ENCODE peak calls at places on chromosomes 7 and 10, in five cellular contexts. E is IMR-90, Y is heart left ventricle, K is lower lobe of right lung, H is adipocyte. O is an unnamed sample.

GRCh38 chr10:103554488-103555320 is 61.2 kb downstream of the NEURL1 start:
- DNase-seq in E (peak; percentile 80), Y (peak; percentile 57), K (peak; percentile 59), H (peak; percentile 76), O (peak; percentile 77)

GRCh38 chr7:151699920-151700319 is 177.0 kb downstream of the PRKAG2 start:
- DNase-seq in E (peak; percentile 39), Y (no peak), K (no peak), H (no peak), O (no peak)

GRCh38 chr7:12635830-12636229 is 51.6 kb upstream of the ARL4A start:
- DNase-seq in E (no peak), Y (no peak), K (no peak), H (peak; percentile 76), O (no peak)

GRCh38 chr10:7407368-7408002 is 3.3 kb downstream of the SFMBT2 start:
- DNase-seq in E (no peak), Y (peak; percentile 28), K (no peak), H (peak; percentile 28), O (no peak)

GRCh38 chr10:129741280-129741977 is 222.6 kb downstream of the EBF3 start:
- DNase-seq in E (no peak), Y (no peak), K (no peak), H (no peak), O (no peak)

GRCh38 chr7:92133133-92133736 is 1.0 kb downstream of the CYP51A1 start:
- DNase-seq in E (no peak), Y (no peak), K (no peak), H (no peak), O (no peak)

GRCh38 chr10:97270523-97271154 is 21.8 kb downstream of the ARHGAP19 start:
- DNase-seq in E (peak; percentile 76), Y (no peak), K (no peak), H (peak; percentile 36), O (no peak)

GRCh38 chr10:128657508-128657907 is 531.3 kb upstream of the MKI67 start:
- DNase-seq in E (no peak), Y (no peak), K (no peak), H (no peak), O (no peak)

GRCh38 chr10:58701398-58702135 is 188.9 kb downstream of the BICC1 start:
- DNase-seq in E (peak; percentile 81), Y (peak; percentile 18), K (no peak), H (peak; percentile 96), O (peak; percentile 14)

GRCh38 chr7:2826806-2827205 is 17.3 kb downstream of the GNA12 start:
- DNase-seq in E (no peak), Y (no peak), K (no peak), H (no peak), O (no peak)

GRCh38 chr7:2824678-2825461 is 19.2 kb downstream of the GNA12 start:
- DNase-seq in E (peak; percentile 37), Y (no peak), K (no peak), H (no peak), O (no peak)

GRCh38 chr7:2823124-2823523 is 21.0 kb downstream of the GNA12 start:
- DNase-seq in E (no peak), Y (no peak), K (no peak), H (no peak), O (no peak)

GRCh38 chr7:2824026-2824677 is 20.0 kb downstream of the GNA12 start:
- DNase-seq in E (no peak), Y (no peak), K (no peak), H (no peak), O (no peak)

GRCh38 chr7:2825595-2826227 is 18.4 kb downstream of the GNA12 start:
- DNase-seq in E (peak; percentile 35), Y (no peak), K (no peak), H (no peak), O (no peak)
- H3K4me1 ChIP-seq in E (peaks cover 54% of the 10 kb centered on the region), Y (peaks cover 36% of the 10 kb centered on the region), K (peaks cover 58% of the 10 kb centered on the region), H (peaks cover 58% of the 10 kb centered on the region), O (peaks cover 4% of the 10 kb centered on the region)

DNA sequence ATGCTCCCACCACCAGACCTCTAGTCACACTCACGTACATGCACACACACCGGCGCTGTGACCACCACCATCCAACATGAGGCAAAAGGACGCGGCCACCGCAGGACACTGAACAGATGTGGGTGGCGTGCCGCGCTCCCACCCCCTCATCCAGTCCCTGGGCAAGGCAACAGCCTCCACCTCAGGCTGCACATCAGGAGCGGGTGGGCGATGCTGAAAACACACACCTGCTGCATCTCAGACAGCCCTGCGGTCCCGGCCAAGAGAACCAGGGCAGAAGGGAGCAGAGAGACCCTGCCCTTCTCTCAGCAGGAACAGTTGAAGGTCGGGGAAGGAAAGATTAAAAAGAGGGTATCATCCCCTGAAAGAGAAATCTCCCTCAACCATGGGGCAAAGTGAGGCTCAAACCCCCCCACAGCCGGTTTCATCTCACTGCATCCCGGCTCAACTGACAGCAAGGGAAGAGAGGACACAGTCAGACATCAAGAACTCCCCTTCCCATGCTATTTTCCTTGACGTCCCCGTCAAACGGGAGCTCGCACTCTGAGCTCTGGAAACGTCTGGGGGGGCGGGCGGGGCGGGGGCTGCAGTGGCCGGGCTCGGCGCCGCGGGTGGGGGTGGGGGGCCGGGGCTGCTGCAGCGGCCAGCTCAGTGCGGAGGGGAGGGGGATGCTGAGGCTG is 1.1 kb downstream of the CAMK2G start:
- DNase-seq in E (no peak), Y (no peak), K (no peak), H (no peak), O (no peak)
- H3K4me1 ChIP-seq in E (peaks cover 11% of the 10 kb centered on the region), Y (peaks cover 5% of the 10 kb centered on the region), K (peaks cover 56% of the 10 kb centered on the region), H (peaks cover 23% of the 10 kb centered on the region), O (peaks cover 37% of the 10 kb centered on the region)

GRCh38 chr10:79106251-79106650 is 37.5 kb downstream of the ZMIZ1 start:
- DNase-seq in E (no peak), Y (no peak), K (no peak), H (no peak), O (no peak)
- H3K4me1 ChIP-seq in E (peaks cover 47% of the 10 kb centered on the region), Y (peaks cover 80% of the 10 kb centered on the region), K (peaks cover 72% of the 10 kb centered on the region), H (peaks cover 42% of the 10 kb centered on the region), O (peaks cover 29% of the 10 kb centered on the region)

DNA sequence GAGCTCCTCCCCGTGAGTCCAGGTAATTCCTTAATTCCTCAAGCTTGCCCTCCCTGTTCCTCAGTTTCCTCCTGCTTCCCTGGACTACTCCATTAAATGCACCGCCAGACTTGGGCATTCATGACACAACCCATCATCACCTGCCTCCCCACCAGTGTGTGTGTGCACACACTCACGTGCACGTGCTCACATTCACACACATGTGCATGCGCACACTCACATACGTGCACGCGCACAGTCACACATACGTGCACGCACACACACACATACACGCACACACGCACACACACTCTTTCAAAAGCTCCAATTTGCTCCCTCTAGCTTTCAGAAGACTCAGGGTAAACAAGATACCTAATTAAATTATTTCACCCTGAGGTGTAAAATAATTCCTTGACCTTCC is 216.7 kb downstream of the FAM107B start:
- DNase-seq in E (no peak), Y (no peak), K (no peak), H (no peak), O (no peak)
- H3K4me1 ChIP-seq in E (peaks cover 40% of the 10 kb centered on the region), Y (no peaks in the 10 kb centered on the region), K (peaks cover 79% of the 10 kb centered on the region), H (peaks cover 25% of the 10 kb centered on the region), O (peaks cover 42% of the 10 kb centered on the region)

DNA sequence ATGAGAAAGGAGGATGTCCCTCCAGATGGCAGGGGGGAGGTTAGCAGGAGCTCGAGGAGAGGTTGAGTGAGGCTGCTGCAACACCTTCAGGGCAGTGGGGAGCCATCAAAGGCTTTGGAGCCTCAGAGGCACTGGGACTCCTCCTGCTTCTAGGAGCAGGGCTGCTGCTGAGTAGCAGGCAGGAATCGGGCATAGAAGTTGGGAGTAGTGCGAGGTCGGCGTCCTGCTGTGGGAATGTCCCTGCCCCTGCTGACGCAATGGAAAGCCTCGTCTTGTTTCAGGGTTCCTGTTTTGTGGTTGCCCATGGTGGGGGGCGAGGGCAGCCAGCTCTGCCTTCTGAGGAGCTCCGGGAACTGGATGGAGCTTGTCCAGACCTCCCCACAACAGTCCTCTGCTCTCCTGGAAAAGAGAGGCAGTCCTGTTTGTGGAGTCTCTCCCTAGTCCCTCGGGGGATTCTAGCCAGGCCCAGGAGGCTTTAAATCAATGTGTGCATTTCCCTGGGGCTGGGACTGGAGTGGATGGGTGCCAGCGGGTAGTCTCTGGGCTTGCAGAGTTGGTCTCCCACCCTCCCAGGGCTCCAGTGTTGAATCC is 98.8 kb upstream of the PPIF start:
- DNase-seq in E (no peak), Y (peak; percentile 77), K (peak; percentile 77), H (no peak), O (peak; percentile 56)
- H3K4me1 ChIP-seq in E (peaks cover 30% of the 10 kb centered on the region), Y (peaks cover 77% of the 10 kb centered on the region), K (peaks cover 98% of the 10 kb centered on the region), H (peaks cover 43% of the 10 kb centered on the region), O (peaks cover 17% of the 10 kb centered on the region)

GRCh38 chr10:119379466-119380071 is 162.9 kb downstream of the RGS10 start:
- DNase-seq in E (no peak), Y (no peak), K (peak; percentile 19), H (no peak), O (peak; percentile 1)
- H3K4me1 ChIP-seq in E (peaks cover 23% of the 10 kb centered on the region), Y (peaks cover 47% of the 10 kb centered on the region), K (peaks cover 34% of the 10 kb centered on the region), H (peaks cover 11% of the 10 kb centered on the region), O (no peaks in the 10 kb centered on the region)

GRCh38 chr7:6261699-6262098 is 10.7 kb downstream of the CYTH3 start:
- DNase-seq in E (no peak), Y (no peak), K (no peak), H (no peak), O (no peak)
- H3K4me1 ChIP-seq in E (peaks cover 19% of the 10 kb centered on the region), Y (peaks cover 50% of the 10 kb centered on the region), K (peaks cover 51% of the 10 kb centered on the region), H (peaks cover 61% of the 10 kb centered on the region), O (peaks cover 4% of the 10 kb centered on the region)

DNA sequence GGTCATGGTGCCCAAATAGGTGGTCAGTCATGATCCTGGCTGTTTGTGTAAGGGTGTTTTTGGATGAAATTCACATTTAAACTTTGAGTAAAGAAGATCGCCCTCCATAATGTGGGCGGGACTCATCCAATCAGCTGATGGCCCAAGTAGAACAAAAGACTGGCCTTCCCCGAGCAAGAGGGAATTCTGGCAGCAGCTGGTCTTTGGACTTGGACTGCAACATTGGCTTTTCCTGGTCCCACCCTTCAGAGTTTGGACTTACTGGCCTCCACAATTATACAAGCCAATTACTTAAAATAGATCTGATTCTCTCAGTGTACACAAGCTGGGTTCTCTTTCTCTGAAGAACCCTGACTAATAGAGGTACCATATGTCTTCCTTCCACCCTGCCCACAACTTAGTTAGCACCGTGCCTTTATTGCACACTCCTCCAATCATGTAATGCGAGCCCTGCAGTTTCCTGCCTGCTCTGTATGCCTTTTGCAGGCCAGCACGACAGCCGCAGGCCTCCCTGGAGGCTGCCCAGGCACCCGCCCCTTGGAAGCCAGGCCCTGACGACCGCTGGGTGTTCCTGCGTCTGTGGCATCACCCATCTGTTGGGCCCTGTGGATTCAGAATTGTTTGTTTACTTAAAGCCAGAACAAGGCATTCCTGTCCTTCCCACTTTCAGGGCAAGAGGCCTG is 1.2 kb upstream of the INMT start:
- DNase-seq in E (peak; percentile 92), Y (peak; percentile 82), K (peak; percentile 66), H (peak; percentile 94), O (peak; percentile 86)
- H3K4me1 ChIP-seq in E (peaks cover 29% of the 10 kb centered on the region), Y (peaks cover 41% of the 10 kb centered on the region), K (peaks cover 40% of the 10 kb centered on the region), H (peaks cover 44% of the 10 kb centered on the region), O (peaks cover 17% of the 10 kb centered on the region)

GRCh38 chr10:62099299-62099698 is 169.3 kb downstream of the RTKN2 start:
- DNase-seq in E (no peak), Y (no peak), K (no peak), H (no peak), O (no peak)
- H3K4me1 ChIP-seq in E (peaks cover 19% of the 10 kb centered on the region), Y (peaks cover 15% of the 10 kb centered on the region), K (peaks cover 26% of the 10 kb centered on the region), H (peaks cover 32% of the 10 kb centered on the region), O (no peaks in the 10 kb centered on the region)